ENCODE peak calls at places on chromosome 13, in six cellular contexts. C, U, N, R, G and J are unnamed samples.
A peak's percentile ranks its signal among the peaks of the same experiment; 100 is the strongest.

GRCh38 chr13:106232680-106233079 is 302.8 kb downstream of the EFNB2 start:
- DNase-seq in C (no peak), U (peak; percentile 47), N (no peak), R (no peak), G (no peak), J (no peak)

GRCh38 chr13:64793131-64793530 is 2437.0 kb downstream of the PCDH9 start:
- DNase-seq in C (no peak), U (no peak), N (no peak), R (no peak), G (no peak), J (no peak)

GRCh38 chr13:113981611-113982295 is 7.9 kb upstream of the C13orf46 start:
- DNase-seq in C (no peak), U (no peak), N (no peak), R (no peak), G (no peak), J (no peak)

GRCh38 chr13:50914848-50915247 is 5.3 kb downstream of the RNASEH2B start:
- DNase-seq in C (peak; percentile 59), U (no peak), N (no peak), R (no peak), G (no peak), J (no peak)

GRCh38 chr13:77306458-77306857 is 20.4 kb downstream of the MYCBP2 start:
- DNase-seq in C (no peak), U (no peak), N (no peak), R (no peak), G (no peak), J (no peak)

GRCh38 chr13:108769213-108770070 is 140.0 kb downstream of the MYO16 start:
- DNase-seq in C (no peak), U (no peak), N (no peak), R (no peak), G (no peak), J (no peak)

GRCh38 chr13:110137677-110138008 is 169.3 kb downstream of the COL4A1 start:
- DNase-seq in C (peak; percentile 69), U (peak; percentile 81), N (no peak), R (no peak), G (no peak), J (peak; percentile 68)

GRCh38 chr13:21799671-21800070 is 128.8 kb downstream of the FGF9 start:
- DNase-seq in C (no peak), U (no peak), N (no peak), R (no peak), G (no peak), J (no peak)

GRCh38 chr13:78595819-78596700 is 7.3 kb downstream of the POU4F1 start:
- DNase-seq in C (no peak), U (peak; percentile 31), N (no peak), R (no peak), G (no peak), J (peak; percentile 84)

GRCh38 chr13:49638416-49639072 is 10.2 kb downstream of the ARL11 start:
- DNase-seq in C (no peak), U (no peak), N (no peak), R (no peak), G (no peak), J (no peak)

GRCh38 chr13:96822900-96823299 is 171.4 kb downstream of the OXGR1 start:
- DNase-seq in C (peak; percentile 22), U (peak; percentile 64), N (no peak), R (no peak), G (no peak), J (no peak)

GRCh38 chr13:40494513-40494912 is 171.9 kb downstream of the FOXO1 start:
- DNase-seq in C (no peak), U (no peak), N (no peak), R (no peak), G (no peak), J (no peak)